ENCODE peak calls at places on chromosomes 11 and 22, in ten cellular contexts. I, H, G, O, L, R, Y, C, S and D are unnamed samples.

GRCh38 chr22:29396126-29396525 is 7.8 kb upstream of the AP1B1 start:
- DNase-seq in I (no peak), H (peak), G (no peak), O (no peak), L (no peak), R (no peak), Y (no peak), C (no peak), S (no peak), D (no peak)

GRCh38 chr11:19664896-19665548 is 47.6 kb upstream of the NAV2 start:
- DNase-seq in I (peak), H (no peak), G (no peak), O (no peak), L (no peak), R (no peak), Y (no peak), C (peak), S (peak), D (peak)

GRCh38 chr11:78216571-78217287 is 28.0 kb downstream of the USP35 start:
- DNase-seq in I (peak), H (peak), G (no peak), O (no peak), L (peak), R (no peak), Y (no peak), C (no peak), S (no peak), D (no peak)

GRCh38 chr11:97269527-97269926 is 879.7 kb downstream of the JRKL start:
- DNase-seq in I (peak), H (no peak), G (no peak), O (no peak), L (peak), R (no peak), Y (no peak), C (no peak), S (no peak), D (peak)

GRCh38 chr22:27991586-27992293 is 72.7 kb upstream of the PITPNB start:
- DNase-seq in I (no peak), H (peak), G (no peak), O (no peak), L (no peak), R (no peak), Y (no peak), C (no peak), S (no peak), D (no peak)

GRCh38 chr11:45959851-45960250 is 37.4 kb downstream of the LARGE2 start:
- DNase-seq in I (no peak), H (no peak), G (no peak), O (no peak), L (no peak), R (no peak), Y (no peak), C (no peak), S (no peak), D (no peak)

GRCh38 chr11:2155511-2155910 is 5.5 kb downstream of the INS start:
- DNase-seq in I (no peak), H (no peak), G (no peak), O (no peak), L (no peak), R (no peak), Y (no peak), C (no peak), S (no peak), D (no peak)

GRCh38 chr22:39136317-39136716 is 16.2 kb downstream of the CBX7 start:
- DNase-seq in I (no peak), H (no peak), G (no peak), O (no peak), L (no peak), R (no peak), Y (no peak), C (no peak), S (no peak), D (no peak)

GRCh38 chr11:12201016-12201985 is 90.9 kb downstream of the MICAL2 start:
- DNase-seq in I (peak), H (peak), G (no peak), O (no peak), L (no peak), R (no peak), Y (no peak), C (peak), S (no peak), D (peak)

GRCh38 chr11:122019908-122020694 is 95.9 kb downstream of the BLID start:
- DNase-seq in I (no peak), H (no peak), G (no peak), O (no peak), L (no peak), R (no peak), Y (no peak), C (no peak), S (no peak), D (no peak)

GRCh38 chr11:78149646-78150045 is 10.2 kb upstream of the ALG8 start:
- DNase-seq in I (peak), H (no peak), G (peak), O (no peak), L (no peak), R (peak), Y (no peak), C (peak), S (no peak), D (peak)

GRCh38 chr11:22192289-22192641 is 620 bp upstream of the ANO5 start:
- DNase-seq in I (peak), H (no peak), G (no peak), O (no peak), L (no peak), R (no peak), Y (no peak), C (no peak), S (no peak), D (no peak)

GRCh38 chr11:255176-255575 is 18.4 kb downstream of the PSMD13 start:
- DNase-seq in I (no peak), H (no peak), G (no peak), O (no peak), L (no peak), R (no peak), Y (no peak), C (peak), S (no peak), D (no peak)

GRCh38 chr11:121523581-121524232 is 70.9 kb upstream of the SORL1-AS1 start:
- DNase-seq in I (no peak), H (no peak), G (no peak), O (no peak), L (no peak), R (no peak), Y (no peak), C (no peak), S (no peak), D (no peak)

GRCh38 chr11:69011624-69012091 is 1.4 kb downstream of the MRGPRF start:
- DNase-seq in I (no peak), H (no peak), G (no peak), O (no peak), L (no peak), R (no peak), Y (no peak), C (no peak), S (no peak), D (no peak)

GRCh38 chr11:66958232-66958955 is at the start of gene PC:
- DNase-seq in I (peak), H (peak), G (peak), O (peak), L (peak), R (peak), Y (peak), C (peak), S (peak), D (peak)

GRCh38 chr11:94574193-94574961 is 7.2 kb downstream of the PIWIL4 start:
- DNase-seq in I (no peak), H (no peak), G (no peak), O (no peak), L (no peak), R (peak), Y (no peak), C (peak), S (no peak), D (peak)

GRCh38 chr11:48354013-48354412 is 12.3 kb downstream of the OR4C5 start:
- DNase-seq in I (no peak), H (no peak), G (no peak), O (no peak), L (no peak), R (no peak), Y (no peak), C (no peak), S (no peak), D (no peak)

GRCh38 chr11:127843483-127844396 is 743.6 kb downstream of the ETS1 start:
- DNase-seq in I (peak), H (peak), G (peak), O (peak), L (peak), R (peak), Y (peak), C (peak), S (peak), D (peak)

GRCh38 chr22:46971141-46971775 is 208.8 kb downstream of the TBC1D22A start:
- DNase-seq in I (no peak), H (peak), G (no peak), O (no peak), L (no peak), R (no peak), Y (no peak), C (peak), S (no peak), D (no peak)

GRCh38 chr11:71502871-71503435 is 24.1 kb upstream of the KRTAP5-7 start:
- DNase-seq in I (no peak), H (no peak), G (no peak), O (peak), L (no peak), R (no peak), Y (no peak), C (no peak), S (no peak), D (no peak)

GRCh38 chr11:111982019-111982464 is 43.2 kb upstream of the DLAT start:
- DNase-seq in I (peak), H (peak), G (no peak), O (peak), L (no peak), R (no peak), Y (peak), C (peak), S (peak), D (peak)

GRCh38 chr11:69270929-69271328 is 23.0 kb upstream of the MYEOV start:
- DNase-seq in I (no peak), H (no peak), G (no peak), O (no peak), L (no peak), R (no peak), Y (no peak), C (no peak), S (no peak), D (no peak)